ENCODE peak calls at places on chromosomes 16 and 17, in four cellular contexts. One of them, this sample, is unnamed.

GRCh38 chr17:62165378-62165722 is 100.3 kb upstream of the MED13 start:
- DNase-seq in H9: no peak
- DNase-seq in IMR-90: no peak
- DNase-seq in H1: no peak
- DNase-seq in this sample: no peak

GRCh38 chr16:2500634-2500936 is 13.2 kb upstream of the ATP6V0C start:
- DNase-seq in H9: peak; percentile 67
- DNase-seq in IMR-90: no peak
- DNase-seq in H1: peak; percentile 60
- DNase-seq in this sample: no peak

GRCh38 chr17:80909635-80910034 is 82.0 kb upstream of the CHMP6 start:
- DNase-seq in H9: no peak
- DNase-seq in IMR-90: no peak
- DNase-seq in H1: no peak
- DNase-seq in this sample: no peak

GRCh38 chr16:67260426-67261063 is 11.8 kb downstream of the SLC9A5 start:
- DNase-seq in H9: peak; percentile 46
- DNase-seq in IMR-90: peak; percentile 72
- DNase-seq in H1: no peak
- DNase-seq in this sample: peak; percentile 81

GRCh38 chr17:53722407-53722806 is 100.3 kb upstream of the KIF2B start:
- DNase-seq in H9: no peak
- DNase-seq in IMR-90: peak; percentile 98
- DNase-seq in H1: no peak
- DNase-seq in this sample: peak; percentile 73

GRCh38 chr17:83103200-83103937 is 24.0 kb downstream of the METRNL start:
- DNase-seq in H9: peak; percentile 71
- DNase-seq in IMR-90: peak; percentile 66
- DNase-seq in H1: no peak
- DNase-seq in this sample: no peak

GRCh38 chr16:67543036-67543435 is 14.4 kb downstream of the RIPOR1 start:
- DNase-seq in H9: no peak
- DNase-seq in IMR-90: no peak
- DNase-seq in H1: no peak
- DNase-seq in this sample: no peak

GRCh38 chr17:16354585-16354984 is 1.3 kb upstream of the CENPV start:
- DNase-seq in H9: peak; percentile 54
- DNase-seq in IMR-90: no peak
- DNase-seq in H1: no peak
- DNase-seq in this sample: no peak

GRCh38 chr16:57822861-57823260 is 20.6 kb upstream of the KIFC3 start:
- DNase-seq in H9: no peak
- DNase-seq in IMR-90: no peak
- DNase-seq in H1: no peak
- DNase-seq in this sample: no peak

GRCh38 chr17:33990943-33991706 is 264.0 kb upstream of the CCL2 start:
- DNase-seq in H9: peak; percentile 23
- DNase-seq in IMR-90: no peak
- DNase-seq in H1: no peak
- DNase-seq in this sample: peak; percentile 32

GRCh38 chr16:14405611-14406537 is 224.2 kb downstream of the PARN start:
- DNase-seq in H9: peak; percentile 96
- DNase-seq in IMR-90: no peak
- DNase-seq in H1: peak; percentile 100
- DNase-seq in this sample: peak; percentile 72

GRCh38 chr17:56988901-56989572 is 11.1 kb downstream of the SCPEP1 start:
- DNase-seq in H9: no peak
- DNase-seq in IMR-90: no peak
- DNase-seq in H1: no peak
- DNase-seq in this sample: no peak

GRCh38 chr17:58873926-58874325 is 118.3 kb downstream of the PPM1E start:
- DNase-seq in H9: no peak
- DNase-seq in IMR-90: no peak
- DNase-seq in H1: no peak
- DNase-seq in this sample: no peak

GRCh38 chr17:73209436-73209835 is 16.6 kb downstream of the COG1 start:
- DNase-seq in H9: no peak
- DNase-seq in IMR-90: no peak
- DNase-seq in H1: no peak
- DNase-seq in this sample: no peak

GRCh38 chr16:57303910-57304168 is 19.4 kb upstream of the PLLP start:
- DNase-seq in H9: no peak
- DNase-seq in IMR-90: no peak
- DNase-seq in H1: no peak
- DNase-seq in this sample: no peak

GRCh38 chr16:18842565-18842964 is 41.2 kb upstream of the ARL6IP1 start:
- DNase-seq in H9: no peak
- DNase-seq in IMR-90: no peak
- DNase-seq in H1: no peak
- DNase-seq in this sample: no peak

GRCh38 chr17:63984651-63985386 is 12.1 kb upstream of the SCN4A start:
- DNase-seq in H9: no peak
- DNase-seq in IMR-90: peak; percentile 91
- DNase-seq in H1: no peak
- DNase-seq in this sample: no peak

GRCh38 chr16:89422905-89423630 is 67.3 kb downstream of the ANKRD11 start:
- DNase-seq in H9: no peak
- DNase-seq in IMR-90: peak; percentile 79
- DNase-seq in H1: no peak
- DNase-seq in this sample: no peak

GRCh38 chr17:72470338-72471133 is 349.7 kb downstream of the SOX9 start:
- DNase-seq in H9: no peak
- DNase-seq in IMR-90: no peak
- DNase-seq in H1: no peak
- DNase-seq in this sample: no peak

GRCh38 chr17:75721463-75722011 is 278 bp downstream of the ITGB4 start:
- DNase-seq in H9: no peak
- DNase-seq in IMR-90: no peak
- DNase-seq in H1: peak; percentile 54
- DNase-seq in this sample: no peak

GRCh38 chr17:15341385-15341849 is at the start of gene TEKT3:
- DNase-seq in H9: peak; percentile 99
- DNase-seq in IMR-90: peak; percentile 55
- DNase-seq in H1: peak; percentile 94
- DNase-seq in this sample: peak; percentile 96

GRCh38 chr16:728890-729744 is 2.2 kb downstream of the HAGHL start:
- DNase-seq in H9: peak; percentile 58
- DNase-seq in IMR-90: no peak
- DNase-seq in H1: no peak
- DNase-seq in this sample: peak; percentile 24

DNA sequence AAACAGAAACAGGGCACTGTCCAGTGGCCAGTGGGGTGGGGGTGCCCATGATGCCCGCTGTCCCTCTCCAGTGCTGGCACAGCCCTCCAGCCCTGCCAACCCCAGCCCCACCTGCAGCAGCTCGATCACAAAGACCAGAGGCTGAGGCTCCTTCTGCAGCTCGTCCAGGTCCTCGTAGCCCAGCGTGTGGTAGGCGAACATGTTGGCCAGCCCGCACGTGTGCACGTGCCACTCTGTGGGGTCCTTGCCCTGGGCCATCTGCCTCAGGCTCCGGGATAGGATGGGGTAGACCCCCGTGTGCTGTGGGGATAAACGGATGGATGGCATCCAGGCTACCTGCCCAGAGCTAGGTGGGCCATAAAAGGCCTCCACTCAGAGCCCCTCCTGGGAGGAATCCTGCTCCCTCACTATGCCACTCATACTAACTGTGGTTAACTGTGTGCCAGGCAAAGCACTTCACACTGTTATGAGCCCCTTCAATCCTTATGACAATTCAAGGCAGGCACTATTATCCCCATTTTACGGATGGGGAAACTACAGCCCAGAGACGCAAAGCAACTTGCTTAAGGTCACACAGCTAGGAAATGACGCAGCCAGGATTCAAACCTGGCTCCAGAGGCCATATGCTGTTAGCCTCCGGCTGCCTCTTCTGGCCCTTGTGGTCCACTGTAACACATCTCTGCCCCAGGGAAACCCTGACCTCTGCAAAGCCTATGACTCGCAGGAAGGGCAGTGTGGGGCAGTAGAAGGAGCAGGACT is 6.5 kb downstream of the AIPL1 start:
- DNase-seq in H9: no peak
- DNase-seq in IMR-90: no peak
- DNase-seq in H1: no peak
- DNase-seq in this sample: no peak
- H3K56ac ChIP-seq in H9: no peak overlapping the region
- H3K56ac ChIP-seq in IMR-90: no peak overlapping the region
- H3K56ac ChIP-seq in H1: no peak overlapping the region
- H3K56ac ChIP-seq in this sample: no peak overlapping the region

DNA sequence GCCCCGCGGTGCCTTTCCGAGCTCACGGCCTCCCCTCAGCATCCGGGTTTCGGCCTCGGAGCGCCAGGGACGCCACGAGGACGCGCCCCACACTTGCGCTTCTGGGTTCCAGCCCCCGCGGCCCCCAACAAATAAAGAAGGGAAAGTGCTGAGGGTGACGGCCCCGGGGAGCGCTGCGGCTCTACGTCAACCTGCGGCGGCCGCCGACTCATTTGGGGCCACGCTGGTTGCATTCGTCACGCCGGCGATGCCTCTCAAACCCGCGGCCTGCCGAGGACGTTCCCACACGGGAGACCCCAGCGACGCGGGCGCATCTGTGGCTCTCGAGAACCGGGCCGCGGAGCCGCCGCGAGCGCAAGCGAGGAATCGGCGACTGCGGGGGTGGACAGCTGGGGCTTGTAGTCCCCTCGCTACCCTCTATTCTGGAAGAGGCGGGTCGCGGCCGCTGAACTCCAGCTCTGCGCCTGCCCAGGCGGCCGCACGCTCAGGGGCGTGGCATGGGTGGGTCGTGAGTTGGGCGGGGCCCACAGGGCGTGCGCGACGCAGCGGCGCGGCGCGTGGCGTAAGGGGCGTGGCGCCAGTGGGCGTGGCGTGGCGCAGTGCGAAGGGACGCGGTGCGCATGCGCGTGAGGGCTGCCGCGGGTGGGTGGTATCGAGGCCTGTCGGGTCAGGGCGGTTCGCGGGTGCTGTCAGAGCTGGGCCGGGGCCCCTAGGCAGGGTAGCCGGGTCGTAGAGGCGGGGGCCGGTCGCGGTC is at the start of gene AMZ2:
- DNase-seq in H9: peak; percentile 95
- DNase-seq in IMR-90: peak; percentile 91
- DNase-seq in H1: peak; percentile 98
- DNase-seq in this sample: peak; percentile 94
- H3K56ac ChIP-seq in H9: no peak within 1 kb of the TSS
- H3K56ac ChIP-seq in IMR-90: peak within 1 kb of the TSS; percentile 70
- H3K56ac ChIP-seq in H1: peak within 1 kb of the TSS; percentile 90
- H3K56ac ChIP-seq in this sample: peak within 1 kb of the TSS; percentile 94

GRCh38 chr17:42781639-42782401 is 1.4 kb downstream of the WNK4 start:
- DNase-seq in H9: no peak
- DNase-seq in IMR-90: no peak
- DNase-seq in H1: no peak
- DNase-seq in this sample: no peak
- H3K56ac ChIP-seq in H9: no peak overlapping the region
- H3K56ac ChIP-seq in IMR-90: no peak overlapping the region
- H3K56ac ChIP-seq in H1: no peak overlapping the region
- H3K56ac ChIP-seq in this sample: no peak overlapping the region

GRCh38 chr17:65413390-65413789 is 148.1 kb downstream of the AXIN2 start:
- DNase-seq in H9: no peak
- DNase-seq in IMR-90: no peak
- DNase-seq in H1: no peak
- DNase-seq in this sample: no peak
- H3K56ac ChIP-seq in H9: no peak overlapping the region
- H3K56ac ChIP-seq in IMR-90: no peak overlapping the region
- H3K56ac ChIP-seq in H1: no peak overlapping the region
- H3K56ac ChIP-seq in this sample: no peak overlapping the region

DNA sequence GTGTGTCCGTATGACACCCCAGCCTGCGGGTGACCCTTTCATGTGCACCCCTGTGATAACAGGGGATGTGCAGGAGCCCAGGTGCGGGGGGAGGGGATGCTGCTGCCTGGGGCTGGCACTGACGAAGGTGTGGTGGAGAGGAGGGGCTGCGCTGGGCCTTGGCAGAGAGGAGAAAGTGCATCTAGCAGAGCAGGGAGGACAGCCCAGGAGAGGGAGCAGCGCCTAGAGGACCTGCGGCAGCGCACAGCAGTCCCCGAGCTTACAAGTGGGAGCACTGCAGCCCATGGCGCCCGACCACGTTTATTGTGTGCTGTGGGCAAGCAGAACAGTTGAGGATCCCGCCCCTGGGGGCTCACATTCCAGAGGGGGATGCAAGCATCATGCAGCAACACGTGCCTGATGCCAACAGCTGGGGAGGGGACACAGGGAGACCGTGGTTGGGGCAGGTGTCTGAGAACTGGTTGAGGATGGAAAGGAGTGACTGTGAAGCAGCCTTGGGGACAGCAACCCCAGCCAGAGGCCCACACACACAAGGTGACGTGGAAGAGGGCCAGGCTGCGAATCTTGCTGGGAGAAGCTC is 10.9 kb upstream of the SLC7A5 start:
- DNase-seq in H9: no peak
- DNase-seq in IMR-90: no peak
- DNase-seq in H1: no peak
- DNase-seq in this sample: no peak
- H3K56ac ChIP-seq in H9: no peak overlapping the region
- H3K56ac ChIP-seq in IMR-90: no peak overlapping the region
- H3K56ac ChIP-seq in H1: no peak overlapping the region
- H3K56ac ChIP-seq in this sample: peak overlapping the region; percentile 7

GRCh38 chr17:35095741-35096140 is 23.9 kb downstream of the RAD51D start:
- DNase-seq in H9: no peak
- DNase-seq in IMR-90: no peak
- DNase-seq in H1: no peak
- DNase-seq in this sample: no peak
- H3K56ac ChIP-seq in H9: no peak overlapping the region
- H3K56ac ChIP-seq in IMR-90: no peak overlapping the region
- H3K56ac ChIP-seq in H1: no peak overlapping the region
- H3K56ac ChIP-seq in this sample: no peak overlapping the region

DNA sequence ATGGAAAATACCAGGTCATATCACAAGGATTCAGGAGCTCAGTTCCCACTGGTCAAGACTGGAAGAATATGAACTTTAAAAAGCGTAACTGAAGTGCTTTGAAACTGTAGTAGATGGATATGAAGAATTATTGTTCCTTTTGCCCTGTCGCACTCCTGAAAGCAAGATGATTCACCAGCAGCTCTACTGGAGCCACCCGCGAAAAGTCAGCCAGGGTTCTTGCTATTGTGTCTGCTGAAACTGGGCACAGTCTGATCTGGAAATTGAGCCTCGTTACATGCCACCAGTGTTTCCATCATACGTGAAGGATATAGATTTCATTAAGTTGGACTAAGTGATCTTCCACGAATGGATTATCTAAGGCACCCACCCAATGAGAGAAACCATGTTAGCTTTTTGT is 16.6 kb downstream of the AP2B1 start:
- DNase-seq in H9: no peak
- DNase-seq in IMR-90: no peak
- DNase-seq in H1: no peak
- DNase-seq in this sample: no peak
- H3K56ac ChIP-seq in H9: no peak overlapping the region
- H3K56ac ChIP-seq in IMR-90: no peak overlapping the region
- H3K56ac ChIP-seq in H1: no peak overlapping the region
- H3K56ac ChIP-seq in this sample: no peak overlapping the region

GRCh38 chr17:40859536-40859935 is 7.5 kb downstream of the KRT12 start:
- DNase-seq in H9: no peak
- DNase-seq in IMR-90: peak; percentile 8
- DNase-seq in H1: no peak
- DNase-seq in this sample: no peak

GRCh38 chr17:40866838-40867237 is at the start of gene KRT12:
- DNase-seq in H9: no peak
- DNase-seq in IMR-90: no peak
- DNase-seq in H1: no peak
- DNase-seq in this sample: no peak

GRCh38 chr17:40870136-40870535 is 3.1 kb upstream of the KRT12 start:
- DNase-seq in H9: no peak
- DNase-seq in IMR-90: no peak
- DNase-seq in H1: no peak
- DNase-seq in this sample: peak; percentile 3

GRCh38 chr17:40862985-40863733 is 3.9 kb downstream of the KRT12 start:
- DNase-seq in H9: peak; percentile 97
- DNase-seq in IMR-90: no peak
- DNase-seq in H1: peak; percentile 91
- DNase-seq in this sample: peak; percentile 83

GRCh38 chr17:40864661-40865380 is 2.2 kb downstream of the KRT12 start:
- DNase-seq in H9: no peak
- DNase-seq in IMR-90: no peak
- DNase-seq in H1: no peak
- DNase-seq in this sample: no peak
- H3K56ac ChIP-seq in H9: no peak overlapping the region
- H3K56ac ChIP-seq in IMR-90: no peak overlapping the region
- H3K56ac ChIP-seq in H1: no peak overlapping the region
- H3K56ac ChIP-seq in this sample: no peak overlapping the region

This sample was measured in mesendoderm.